ENCODE peak calls at places on chromosomes 12 and 14, in four cellular contexts. S is GM23338, F is foreskin melanocyte, J is anterior cingulate cortex. Z is an unnamed sample.

GRCh38 chr12:93645702-93646101 is 31.5 kb upstream of the CRADD start:
- DNase-seq in F (no peak), S (no peak), J (no peak), Z (no peak)

GRCh38 chr14:103091041-103091882 is 3.3 kb upstream of the EXOC3L4 start:
- DNase-seq in F (no peak), J (no peak), S (peak), Z (no peak)

GRCh38 chr12:12350868-12351463 is 924 bp upstream of the MANSC1 start:
- DNase-seq in J (no peak), S (no peak), F (no peak), Z (peak)

GRCh38 chr12:9344540-9344939 is 136.3 kb upstream of the PZP start:
- DNase-seq in J (no peak), S (no peak), F (peak), Z (no peak)

GRCh38 chr14:56524971-56525677 is 54.5 kb upstream of the TMEM260 start:
- DNase-seq in J (no peak), S (peak), F (no peak), Z (no peak)

GRCh38 chr12:126708492-126708896 is 1558.5 kb upstream of the TMEM132C start:
- DNase-seq in F (no peak), S (no peak), J (no peak), Z (no peak)

GRCh38 chr12:72491399-72491798 is 219.2 kb downstream of the TRHDE start:
- DNase-seq in S (no peak), F (no peak), J (no peak), Z (no peak)

GRCh38 chr12:108788911-108789310 is 57.6 kb upstream of the CORO1C start:
- DNase-seq in J (no peak), F (no peak), S (no peak), Z (no peak)